ENCODE peak calls at places on chromosomes 3 and 15, in ten cellular contexts. Z is ACHN; S is amniotic epithelial cell; L is left kidney; H is activated naive CD8-positive, alpha-beta T cell treated with anti-CD3 and anti-CD28 coated beads, Interleukin-2, amount 50 U/mL, for 16 hours; W is right atrium auricular region; C is brain microvascular endothelial cell; F is GM12865; M is activated T-helper 9 cell treated with anti-CD3 and anti-CD28 coated beads, Interleukin-2, amount 50 U/mL, for 16 hours; U is stimulated activated CD4-positive, alpha-beta T cell treated with anti-CD3 and anti-CD28 coated beads, Interleukin-4, amount 100 ng/mL, for 1 hour. V is an unnamed sample.

GRCh38 chr3:183629546-183630301 is 5.7 kb upstream of the KLHL24 start:
- DNase-seq in W (no peak), C (no peak), S (no peak), Z (no peak), U (no peak), M (no peak), F (no peak), H (no peak), L (no peak), V (no peak)

GRCh38 chr3:156388469-156389150 is 166.3 kb downstream of the SSR3 start:
- DNase-seq in Z (no peak), U (no peak), F (peak; percentile 42), S (peak; percentile 30), L (no peak), W (no peak), H (no peak), C (peak; percentile 55), M (no peak), V (no peak)

GRCh38 chr3:111315911-111316310 is 226.1 kb upstream of the CD96 start:
- DNase-seq in F (no peak), Z (no peak), C (peak; percentile 71), H (no peak), W (no peak), S (peak; percentile 48), L (peak; percentile 12), U (no peak), M (no peak), V (no peak)

GRCh38 chr3:41684802-41685740 is 276.8 kb downstream of the ULK4 start:
- DNase-seq in W (no peak), C (no peak), M (no peak), H (no peak), L (no peak), U (no peak), F (no peak), Z (peak; percentile 96), S (peak; percentile 75), V (no peak)

GRCh38 chr3:11455977-11456376 is 183.8 kb downstream of the ATG7 start:
- DNase-seq in C (peak; percentile 94), W (no peak), L (no peak), Z (no peak), U (no peak), S (peak; percentile 91), F (no peak), H (no peak), M (no peak), V (no peak)

GRCh38 chr3:156535162-156535627 is 19.7 kb downstream of the SSR3 start:
- DNase-seq in L (peak; percentile 88), W (peak; percentile 90), F (peak; percentile 23), C (peak; percentile 99), U (no peak), Z (peak; percentile 97), H (no peak), M (no peak), S (peak; percentile 99), V (no peak)

GRCh38 chr15:90905306-90906180 is 2.4 kb downstream of the MAN2A2 start:
- DNase-seq in C (no peak), F (no peak), S (no peak), L (no peak), Z (no peak), H (no peak), M (no peak), U (no peak), W (no peak), V (no peak)

GRCh38 chr3:13012228-13012691 is 61.0 kb downstream of the IQSEC1 start:
- DNase-seq in W (peak; percentile 84), H (no peak), U (peak; percentile 29), M (peak; percentile 39), L (no peak), C (no peak), S (no peak), Z (no peak), F (peak; percentile 88), V (no peak)

GRCh38 chr3:37594873-37595783 is 266.6 kb upstream of the CTDSPL start:
- DNase-seq in M (no peak), S (no peak), W (no peak), H (no peak), Z (no peak), L (no peak), C (no peak), U (no peak), F (no peak), V (no peak)

GRCh38 chr15:92797168-92798052 is 102.7 kb upstream of the CHD2 start:
- DNase-seq in H (no peak), W (no peak), L (peak; percentile 88), Z (peak; percentile 76), M (no peak), C (peak; percentile 79), S (peak; percentile 67), U (no peak), F (peak; percentile 83), V (peak; percentile 16)

GRCh38 chr3:11718582-11719405 is 75.1 kb upstream of the VGLL4 start:
- DNase-seq in H (no peak), Z (peak; percentile 61), W (peak; percentile 67), C (peak; percentile 49), U (peak; percentile 49), L (peak; percentile 82), S (peak; percentile 60), F (peak; percentile 40), M (peak; percentile 36), V (no peak)

GRCh38 chr15:33215941-33216872 is 21.7 kb upstream of the FMN1 start:
- DNase-seq in Z (peak; percentile 36), U (no peak), C (peak; percentile 14), F (peak; percentile 34), S (peak; percentile 26), L (peak; percentile 36), M (no peak), W (no peak), H (no peak), V (no peak)

GRCh38 chr3:112096176-112096575 is 10.0 kb downstream of the C3orf52 start:
- DNase-seq in M (no peak), Z (no peak), L (no peak), W (no peak), F (no peak), U (no peak), H (no peak), S (peak; percentile 97), C (no peak), V (no peak)

GRCh38 chr3:23921052-23921511 is 4.2 kb downstream of the RPL15 start:
- DNase-seq in C (no peak), Z (no peak), W (no peak), M (no peak), F (no peak), H (no peak), L (no peak), U (no peak), S (no peak), V (no peak)

GRCh38 chr15:94119923-94120775 is 111.2 kb upstream of the MCTP2 start:
- DNase-seq in Z (peak; percentile 73), U (no peak), H (no peak), M (peak; percentile 3), S (peak; percentile 82), F (peak; percentile 81), L (peak; percentile 93), W (peak; percentile 71), C (peak; percentile 80), V (no peak)

GRCh38 chr3:23546186-23546585 is 259.6 kb upstream of the UBE2E1 start:
- DNase-seq in Z (no peak), L (no peak), S (no peak), M (no peak), F (no peak), U (no peak), H (no peak), C (no peak), W (no peak), V (no peak)

GRCh38 chr3:111890051-111890580 is 31.1 kb downstream of the PHLDB2 start:
- DNase-seq in L (no peak), F (no peak), Z (no peak), W (no peak), C (no peak), M (no peak), U (no peak), H (no peak), S (no peak), V (no peak)

GRCh38 chr3:148962513-148962912 is 28.8 kb upstream of the GYG1 start:
- DNase-seq in W (no peak), S (peak; percentile 90), C (peak; percentile 83), L (peak; percentile 25), M (no peak), U (no peak), F (no peak), Z (peak; percentile 83), H (no peak), V (no peak)

GRCh38 chr3:143242691-143243090 is 123.1 kb downstream of the CHST2 start:
- DNase-seq in M (no peak), L (no peak), S (no peak), H (no peak), U (no peak), C (no peak), F (no peak), Z (no peak), W (no peak), V (no peak)

GRCh38 chr3:115713247-115713646 is 89.9 kb downstream of the GAP43 start:
- DNase-seq in Z (no peak), W (no peak), S (no peak), M (no peak), F (no peak), H (no peak), C (no peak), L (peak; percentile 54), U (no peak), V (no peak)

GRCh38 chr15:99321477-99321876 is 70.2 kb downstream of the LRRC28 start:
- DNase-seq in U (no peak), F (no peak), M (no peak), L (no peak), Z (no peak), S (no peak), C (no peak), H (no peak), W (no peak), V (no peak)

GRCh38 chr15:50542051-50542450 is 4.4 kb downstream of the USP50 start:
- DNase-seq in W (no peak), F (no peak), H (no peak), S (peak; percentile 12), Z (no peak), L (peak; percentile 64), M (no peak), C (no peak), U (no peak), V (no peak)

GRCh38 chr3:105431171-105431570 is 64.5 kb downstream of the ALCAM start:
- DNase-seq in C (no peak), Z (no peak), S (no peak), L (peak; percentile 3), H (no peak), M (no peak), F (no peak), U (no peak), W (no peak), V (no peak)

GRCh38 chr3:27985369-27986035 is 255.9 kb upstream of the CMC1 start:
- DNase-seq in M (no peak), L (no peak), C (no peak), F (no peak), H (no peak), W (no peak), S (no peak), U (no peak), Z (no peak), V (no peak)

GRCh38 chr3:32733631-32734229 is 48.7 kb downstream of the CNOT10 start:
- DNase-seq in C (peak; percentile 11), L (peak; percentile 56), F (peak; percentile 46), H (no peak), S (peak; percentile 39), M (no peak), W (no peak), U (no peak), Z (peak; percentile 37), V (no peak)

GRCh38 chr15:74651251-74651741 is 35.7 kb downstream of the CLK3 start:
- DNase-seq in H (no peak), F (no peak), U (no peak), M (no peak), C (no peak), Z (no peak), L (no peak), W (peak; percentile 47), S (no peak), V (no peak)

GRCh38 chr3:106093616-106094015 is 224.8 kb upstream of the CBLB start:
- DNase-seq in L (no peak), Z (no peak), M (no peak), S (no peak), U (no peak), F (no peak), C (no peak), W (no peak), H (no peak), V (no peak)

V was measured in activated CD4-positive, CD25-positive, alpha-beta regulatory T cell.